ENCODE peak calls at places on chromosomes 13 and 19, in four cellular contexts. L is cardiac fibroblast, Y is Peyer's patch, M is heart left ventricle. G is an unnamed sample.

GRCh38 chr13:28548872-28549271 is 53.9 kb upstream of the FLT1 start:
- DNase-seq in Y (no peak), M (no peak), L (no peak), G (no peak)

GRCh38 chr19:34759218-34759917 is 13.6 kb downstream of the ZNF599 start:
- DNase-seq in L (no peak), M (no peak), Y (no peak), G (no peak)

GRCh38 chr13:96817336-96817941 is 176.8 kb downstream of the OXGR1 start:
- DNase-seq in Y (no peak), L (peak; percentile 66), M (no peak), G (no peak)

GRCh38 chr19:33368074-33368864 is 5.2 kb upstream of the CEBPG start:
- DNase-seq in L (peak; percentile 36), M (no peak), Y (no peak), G (no peak)

GRCh38 chr13:98576215-98576945 is 527 bp downstream of the STK24 start:
- DNase-seq in Y (peak; percentile 47), M (peak; percentile 67), L (peak; percentile 34), G (no peak)

GRCh38 chr19:11141937-11142527 is 13.6 kb downstream of the SPC24 start:
- DNase-seq in Y (no peak), L (no peak), M (peak; percentile 54), G (no peak)

GRCh38 chr13:33184131-33184485 is 101.4 kb downstream of the STARD13 start:
- DNase-seq in L (peak; percentile 46), Y (no peak), M (no peak), G (no peak)

GRCh38 chr19:18232540-18233223 is 6.4 kb upstream of the PDE4C start:
- DNase-seq in M (no peak), Y (no peak), L (peak; percentile 12), G (no peak)

GRCh38 chr19:32945260-32945659 is 26.5 kb downstream of the CEP89 start:
- DNase-seq in M (no peak), Y (no peak), L (no peak), G (no peak)

GRCh38 chr19:22622901-22623840 is 11.0 kb upstream of the ZNF492 start:
- DNase-seq in Y (no peak), M (peak; percentile 51), L (no peak), G (no peak)

GRCh38 chr19:16316506-16316882 is 8.1 kb upstream of the KLF2 start:
- DNase-seq in L (no peak), Y (no peak), M (no peak), G (no peak)

GRCh38 chr19:41224632-41225031 is 5.6 kb downstream of the AXL start:
- DNase-seq in M (no peak), Y (no peak), L (no peak), G (no peak)

GRCh38 chr19:17860331-17860992 is 752 bp downstream of the RPL18A start:
- DNase-seq in Y (no peak), L (no peak), M (no peak), G (no peak)

DNA sequence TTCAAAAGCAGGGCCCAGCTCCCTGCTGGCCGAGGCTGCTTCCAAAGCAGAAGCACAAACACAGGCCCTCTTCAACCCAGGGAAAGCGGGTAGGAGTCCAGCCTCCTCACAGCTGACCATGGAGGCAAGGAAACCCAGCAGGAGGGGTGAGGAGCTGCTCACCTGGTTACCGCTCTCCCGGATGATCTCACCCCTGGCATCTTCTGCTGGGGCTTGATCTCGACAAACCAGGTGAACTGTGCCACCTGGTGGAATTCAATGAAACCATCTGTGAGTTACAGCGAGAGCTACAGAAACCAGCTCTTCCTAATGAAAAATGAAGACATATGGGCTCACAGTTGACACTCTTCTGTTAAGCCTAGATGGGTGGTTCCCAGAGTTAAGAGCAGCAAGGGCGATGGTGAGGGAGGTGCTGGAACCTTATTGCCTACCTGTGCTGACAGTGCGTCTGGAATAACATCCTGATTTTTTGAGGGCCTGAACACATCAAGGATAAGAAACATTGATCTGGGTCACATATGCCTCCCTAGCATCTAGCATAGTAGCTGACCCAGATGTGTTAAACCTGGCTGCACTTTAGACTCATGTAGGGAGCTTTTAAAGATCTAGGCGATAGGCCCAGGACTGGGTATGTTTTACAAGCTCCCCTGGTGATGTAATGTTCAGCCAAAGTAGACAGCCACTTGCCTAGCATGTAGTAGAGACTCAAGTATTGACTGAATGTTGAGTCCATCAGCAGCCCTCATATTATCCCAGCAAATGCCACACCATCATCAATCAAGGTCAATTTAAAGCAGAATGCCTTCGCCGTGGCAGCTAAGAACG is 6.1 kb downstream of the DHRS12 start:
- DNase-seq in L (peak; percentile 72), Y (peak; percentile 53), M (no peak), G (no peak)
- TF ChIP-seq CTCF in L (peak; percentile 30), Y (peak; percentile 38), M (peak; percentile 41), G (peak; percentile 42)

GRCh38 chr13:43786766-43787517 is at the start of gene ENOX1:
- DNase-seq in L (peak; percentile 81), Y (no peak), M (peak; percentile 83), G (no peak)
- TF ChIP-seq CTCF in L (peak; percentile 33), Y (no peak), M (peak; percentile 31), G (peak; percentile 43)

GRCh38 chr13:83536941-83537340 is 345.3 kb downstream of the SLITRK1 start:
- DNase-seq in M (no peak), L (no peak), Y (no peak), G (no peak)

GRCh38 chr13:83536153-83536552 is 346.1 kb downstream of the SLITRK1 start:
- DNase-seq in M (no peak), L (no peak), Y (no peak), G (no peak)

GRCh38 chr13:83538636-83539035 is 343.6 kb downstream of the SLITRK1 start:
- DNase-seq in M (no peak), Y (no peak), L (no peak), G (no peak)

GRCh38 chr13:83531022-83531421 is 351.3 kb downstream of the SLITRK1 start:
- DNase-seq in Y (no peak), M (no peak), L (no peak), G (no peak)

GRCh38 chr13:83532809-83533208 is 349.5 kb downstream of the SLITRK1 start:
- DNase-seq in M (no peak), Y (no peak), L (no peak), G (no peak)
- TF ChIP-seq CTCF in M (no peak), Y (no peak), L (no peak), G (no peak)

DNA sequence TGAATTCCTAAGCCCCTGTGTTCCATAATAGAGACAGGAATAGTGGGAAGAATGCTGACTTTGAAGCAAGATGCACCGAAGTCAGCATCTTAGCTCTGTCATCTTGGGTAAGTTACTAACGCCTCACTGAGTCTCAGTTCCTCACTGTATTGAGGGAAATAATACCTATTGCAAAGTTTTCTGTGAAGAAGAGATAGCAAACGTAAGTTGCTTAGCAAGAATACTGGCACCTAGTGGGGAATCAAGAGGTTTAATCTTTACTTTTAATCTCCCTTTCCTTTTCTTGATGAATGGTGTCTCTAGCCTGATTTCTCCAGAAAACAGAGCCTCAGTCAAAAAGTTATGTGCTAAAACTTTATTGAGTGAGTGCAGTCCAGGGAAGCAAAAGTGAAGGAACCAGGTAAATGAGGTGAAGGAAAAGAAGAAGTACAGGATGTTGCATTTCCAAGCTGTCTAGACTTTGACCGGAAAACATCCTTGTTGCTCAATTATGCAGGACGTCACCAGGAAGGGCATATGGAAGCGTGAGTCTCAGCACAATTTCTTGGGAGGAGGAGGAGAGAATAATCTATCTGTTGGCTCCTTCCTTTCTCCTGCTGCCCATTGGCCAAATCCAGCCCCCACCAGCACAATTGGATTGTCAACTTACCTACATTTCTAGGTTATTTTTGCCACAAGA is 210.0 kb downstream of the B3GLCT start:
- DNase-seq in Y (no peak), L (peak; percentile 15), M (no peak), G (no peak)
- TF ChIP-seq CTCF in Y (no peak), L (peak; percentile 18), M (no peak), G (no peak)

DNA sequence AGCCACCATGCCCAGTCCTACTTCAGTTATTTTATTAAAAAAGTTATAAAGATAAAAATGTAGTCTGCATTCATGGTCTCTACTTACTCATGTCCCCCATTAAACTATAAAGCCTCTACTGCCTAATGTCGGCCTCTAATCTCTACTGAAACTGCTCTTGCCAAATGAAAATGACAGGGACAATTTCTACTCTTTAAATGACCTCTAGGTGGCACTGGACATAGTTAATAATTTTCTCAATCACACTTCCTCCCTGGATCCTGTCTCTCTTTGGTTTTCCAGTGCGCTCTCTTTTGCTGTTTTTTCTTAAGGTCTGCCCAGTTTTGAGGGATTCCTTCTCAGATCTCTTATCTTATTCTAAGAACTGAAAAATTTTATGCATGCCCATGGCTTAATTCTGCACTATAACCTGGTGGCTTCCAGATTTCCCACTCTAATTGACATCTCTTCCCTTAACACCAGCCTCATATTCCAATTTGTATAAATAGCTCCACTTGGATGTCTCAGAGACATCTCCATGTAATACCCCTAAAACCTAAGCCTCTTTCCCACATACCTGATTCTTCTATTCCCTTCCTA is 54.3 kb downstream of the MTMR6 start:
- DNase-seq in L (peak; percentile 56), Y (no peak), M (no peak), G (no peak)
- TF ChIP-seq CTCF in L (peak; percentile 47), Y (no peak), M (peak; percentile 64), G (peak; percentile 36)